ENCODE peak calls at places on chromosomes 3 and 15, in eight cellular contexts. H is HepG2, N is HCT116, R is GM12878, I is K562, W is Panc1, G is upper lobe of left lung, O is GM23338. K is an unnamed sample.

GRCh38 chr3:7444886-7445285 is 584.0 kb downstream of the GRM7 start:
- ATAC-seq in G (no peak), I (no peak), H (no peak), R (no peak), N (no peak), W (no peak), O (no peak), K (no peak)

GRCh38 chr15:91228391-91228790 is 128.3 kb downstream of the SV2B start:
- ATAC-seq in G (no peak), I (no peak), R (no peak), O (no peak), N (no peak), H (no peak), W (no peak), K (no peak)

GRCh38 chr3:60229502-60229901 is 1021.8 kb downstream of the FHIT start:
- ATAC-seq in N (no peak), G (no peak), R (peak; percentile 67), O (no peak), H (no peak), I (no peak), W (no peak), K (no peak)

GRCh38 chr15:72227192-72227586 is 3.8 kb downstream of the PKM start:
- ATAC-seq in N (peak; percentile 3), W (no peak), G (no peak), R (peak; percentile 3), I (no peak), O (no peak), H (no peak), K (no peak)

GRCh38 chr15:84992157-84992940 is 10.7 kb downstream of the PDE8A start:
- ATAC-seq in I (peak; percentile 80), O (no peak), R (peak; percentile 51), W (peak; percentile 93), H (peak; percentile 75), N (peak; percentile 96), G (peak; percentile 73), K (no peak)

GRCh38 chr15:59366368-59367021 is 6.2 kb downstream of the MYO1E start:
- ATAC-seq in G (peak; percentile 24), O (no peak), H (peak; percentile 31), R (peak; percentile 10), N (peak; percentile 30), W (no peak), I (no peak), K (peak; percentile 48)

GRCh38 chr15:83694538-83694937 is 40.6 kb downstream of the ADAMTSL3 start:
- ATAC-seq in R (no peak), O (peak; percentile 81), H (no peak), I (no peak), W (no peak), N (no peak), G (no peak), K (peak; percentile 29)

GRCh38 chr3:15148614-15149013 is 49.7 kb upstream of the RBSN start:
- ATAC-seq in H (peak; percentile 100), I (peak; percentile 100), G (no peak), N (peak; percentile 100), R (peak; percentile 56), O (peak; percentile 100), W (no peak), K (no peak)

GRCh38 chr15:98660055-98660454 is 11.7 kb downstream of the IGF1R start:
- ATAC-seq in O (no peak), W (no peak), H (no peak), N (no peak), I (no peak), G (no peak), R (no peak), K (no peak)

GRCh38 chr15:61831505-61831921 is 228.7 kb downstream of the VPS13C start:
- ATAC-seq in W (no peak), G (no peak), O (peak; percentile 74), R (no peak), H (no peak), I (no peak), N (no peak), K (no peak)

GRCh38 chr15:41523097-41523496 is 9.5 kb upstream of the LTK start:
- ATAC-seq in I (no peak), R (no peak), G (no peak), H (no peak), W (peak; percentile 38), O (no peak), N (no peak), K (no peak)

GRCh38 chr3:37225481-37225880 is 51.1 kb upstream of the LRRFIP2 start:
- ATAC-seq in G (no peak), O (no peak), W (no peak), R (no peak), H (no peak), I (no peak), N (no peak), K (no peak)

GRCh38 chr15:64697911-64698369 is 77.4 kb downstream of the RBPMS2 start:
- ATAC-seq in I (no peak), G (no peak), O (no peak), H (no peak), W (no peak), R (peak; percentile 61), N (peak; percentile 53), K (no peak)

GRCh38 chr3:150341893-150342292 is 66.2 kb upstream of the TSC22D2 start:
- ATAC-seq in W (no peak), G (no peak), O (no peak), I (no peak), N (no peak), H (no peak), R (no peak), K (no peak)

GRCh38 chr3:52558436-52558835 is 22.0 kb downstream of the UQCC5 start:
- ATAC-seq in O (no peak), G (no peak), N (no peak), W (no peak), H (no peak), R (no peak), I (no peak), K (no peak)

GRCh38 chr3:71930056-71930991 is 145.4 kb upstream of the PROK2 start:
- ATAC-seq in I (peak; percentile 78), W (no peak), H (peak; percentile 67), O (peak; percentile 77), R (peak; percentile 82), G (peak; percentile 63), N (peak; percentile 81), K (peak; percentile 87)

GRCh38 chr3:131454501-131454900 is 48.3 kb downstream of the MRPL3 start:
- ATAC-seq in O (no peak), W (no peak), H (no peak), I (no peak), G (no peak), N (no peak), R (no peak), K (no peak)

GRCh38 chr15:90145761-90146160 is 43.5 kb upstream of the IDH2 start:
- ATAC-seq in O (no peak), W (no peak), G (no peak), H (no peak), N (no peak), R (no peak), I (no peak), K (no peak)

GRCh38 chr15:67067930-67068542 is 2.6 kb downstream of the SMAD3 start:
- ATAC-seq in I (peak; percentile 2), R (peak; percentile 6), G (no peak), O (no peak), N (peak; percentile 7), W (no peak), H (no peak), K (no peak)
- H3K4me1 ChIP-seq in I (peaks cover 37% of the 10 kb centered on the region), R (peaks cover 30% of the 10 kb centered on the region), G (peaks cover 68% of the 10 kb centered on the region), O (peaks cover 29% of the 10 kb centered on the region), N (peaks cover 83% of the 10 kb centered on the region), W (peaks cover 45% of the 10 kb centered on the region), H (peaks cover 64% of the 10 kb centered on the region), K (no peaks in the 10 kb centered on the region)

DNA sequence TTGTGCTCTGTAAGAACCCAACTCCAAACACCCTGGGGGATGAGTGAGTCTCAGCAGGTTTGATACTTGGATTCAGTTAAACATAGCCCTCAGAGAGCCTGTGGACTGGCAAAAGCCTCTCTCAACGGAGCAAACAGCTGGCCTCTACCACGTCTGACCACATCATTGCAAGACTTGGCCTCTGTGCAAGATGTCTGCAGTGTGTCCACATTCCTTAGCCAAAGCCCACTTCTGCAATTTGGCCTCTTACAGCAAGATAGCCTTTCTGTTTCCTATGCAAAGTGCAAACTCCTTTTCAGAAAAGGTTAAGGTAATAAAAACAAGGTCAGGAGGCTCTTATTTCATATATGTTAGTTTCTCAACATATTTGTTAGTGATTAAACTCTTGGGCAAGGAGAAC is 27.9 kb downstream of the FBN1 start:
- ATAC-seq in N (no peak), I (no peak), R (no peak), G (peak; percentile 82), W (no peak), H (no peak), O (no peak), K (peak; percentile 83)
- TF ChIP-seq POLR2AphosphoS5 in N (no peak), I (no peak), R (no peak), G (peak; percentile 16), W (no peak), H (no peak), O (no peak), K (peak; percentile 47)

DNA sequence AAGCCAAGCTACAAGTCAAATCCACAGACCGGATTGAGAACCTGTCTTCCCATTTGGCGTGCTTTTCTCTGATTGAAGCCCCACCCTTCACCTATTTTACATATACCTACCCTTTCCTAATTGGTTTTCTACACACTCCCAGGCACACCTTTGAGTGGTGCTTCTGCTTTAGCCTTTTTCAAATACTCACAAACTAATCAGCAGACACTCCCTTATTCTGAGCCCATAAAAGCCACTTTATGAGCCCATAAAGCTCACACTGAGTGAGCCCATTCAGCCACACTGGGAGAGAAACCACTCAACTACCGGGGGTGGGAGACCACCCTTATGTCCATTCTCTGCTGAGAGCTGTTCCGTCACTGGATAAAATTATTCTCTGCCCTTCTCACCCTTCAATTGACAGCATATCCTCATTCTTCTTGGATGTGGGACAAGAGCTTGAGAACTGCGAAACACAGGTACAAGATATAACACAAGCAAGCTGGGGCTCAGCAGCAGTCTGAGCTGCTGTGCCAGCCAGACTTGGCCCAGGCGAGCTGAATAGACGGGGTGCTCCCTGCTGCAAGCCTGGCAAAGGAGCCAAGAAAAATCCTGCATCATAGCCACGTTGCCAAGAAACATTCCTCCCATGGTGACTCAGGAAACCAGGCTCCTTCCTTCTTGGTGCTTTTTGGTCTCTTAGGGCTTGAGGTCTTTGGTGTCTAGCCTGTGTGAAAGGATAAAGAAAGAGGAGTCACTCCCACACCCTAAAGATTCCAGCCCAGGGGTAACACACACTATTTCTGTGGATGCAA is 609.6 kb downstream of the MCTP2 start:
- ATAC-seq in I (no peak), H (no peak), W (no peak), N (no peak), R (no peak), O (no peak), G (no peak), K (peak; percentile 43)
- TF ChIP-seq CTCF in I (no peak), H (no peak), W (no peak), N (no peak), R (no peak), O (no peak), G (no peak), K (no peak)

DNA sequence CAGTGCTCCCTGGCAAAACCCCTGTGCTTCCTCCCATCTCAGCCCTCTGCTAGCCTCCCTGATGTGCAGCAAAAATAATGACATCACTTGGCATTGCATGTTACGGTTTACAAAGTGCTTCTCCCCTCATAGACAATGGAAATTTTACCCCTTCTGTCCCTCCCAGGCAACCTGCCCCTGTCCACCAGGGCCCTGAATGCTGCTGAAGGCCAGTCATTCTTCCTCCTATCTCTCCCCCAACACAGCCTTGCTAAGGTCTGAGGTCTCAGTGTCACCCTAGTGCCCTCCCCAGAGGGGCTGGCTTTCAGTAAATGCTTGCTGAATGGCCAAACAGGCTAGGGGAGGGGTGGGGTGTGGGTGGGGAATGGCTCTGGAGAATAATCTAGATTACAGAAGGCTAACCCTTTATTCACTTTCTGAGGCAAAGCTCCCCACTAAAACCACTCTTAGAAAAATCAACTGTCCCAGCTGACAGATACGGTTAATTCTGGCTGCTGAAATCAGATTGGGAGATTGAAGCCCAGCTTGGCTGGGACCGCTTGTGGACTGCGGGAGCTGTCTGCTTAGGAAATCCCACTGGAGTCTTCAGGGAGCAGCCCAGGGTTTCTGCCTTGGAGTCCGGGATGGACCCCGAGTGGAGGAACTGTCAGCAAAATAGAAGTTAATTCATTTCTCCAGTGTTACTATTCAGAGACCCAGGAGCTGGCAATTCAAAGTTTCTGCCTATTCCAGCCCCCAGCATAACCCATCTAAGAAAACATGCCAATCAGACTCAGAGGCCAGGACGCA is 22.9 kb downstream of the ANP32A start:
- ATAC-seq in R (peak; percentile 32), I (peak; percentile 94), N (no peak), G (peak; percentile 22), W (no peak), H (no peak), O (peak; percentile 3), K (no peak)
- H3K4me1 ChIP-seq in R (peaks cover 62% of the 10 kb centered on the region), I (peaks cover 14% of the 10 kb centered on the region), N (no peaks in the 10 kb centered on the region), G (peaks cover 80% of the 10 kb centered on the region), W (peaks cover 27% of the 10 kb centered on the region), H (peaks cover 61% of the 10 kb centered on the region), O (peaks cover 55% of the 10 kb centered on the region), K (no peaks in the 10 kb centered on the region)